ENCODE peak calls at places on chromosomes 11 and 22, in ten cellular contexts. M is breast epithelium, K is fibroblast of mammary gland, H is pancreas, G is OCI-LY7, Z is kidney epithelial cell, X is tibial artery, J is bronchial epithelial cell, N is skeletal muscle cell, R is mucosa of descending colon. B is an unnamed sample.

GRCh38 chr11:82775736-82776346 is 42.2 kb upstream of the FAM181B start:
- DNase-seq in M (no peak), K (peak), H (no peak), G (peak), Z (no peak), X (peak), J (peak), N (no peak), R (peak), B (peak)

GRCh38 chr11:106422585-106422984 is 345.1 kb downstream of the AASDHPPT start:
- DNase-seq in M (no peak), K (no peak), H (no peak), G (no peak), Z (no peak), X (no peak), J (no peak), N (no peak), R (no peak), B (no peak)

GRCh38 chr11:15897211-15897960 is 459.0 kb downstream of the SOX6 start:
- DNase-seq in M (no peak), K (peak), H (no peak), G (no peak), Z (peak), X (no peak), J (peak), N (peak), R (no peak), B (no peak)

GRCh38 chr11:71465054-71465453 is 12.1 kb downstream of the NADSYN1 start:
- DNase-seq in M (no peak), K (no peak), H (peak), G (no peak), Z (no peak), X (no peak), J (no peak), N (no peak), R (no peak), B (no peak)

GRCh38 chr11:46402957-46403902 is 11.7 kb upstream of the CHRM4 start:
- DNase-seq in M (no peak), K (no peak), H (no peak), G (no peak), Z (no peak), X (no peak), J (no peak), N (no peak), R (no peak), B (no peak)

GRCh38 chr22:27206001-27206746 is 548.8 kb downstream of the MIAT start:
- DNase-seq in M (no peak), K (no peak), H (no peak), G (no peak), Z (no peak), X (no peak), J (peak), N (no peak), R (no peak), B (no peak)

GRCh38 chr11:7515544-7515943 is 1.7 kb downstream of the PPFIBP2 start:
- DNase-seq in M (no peak), K (no peak), H (no peak), G (no peak), Z (no peak), X (no peak), J (no peak), N (no peak), R (no peak), B (no peak)

GRCh38 chr11:96197221-96197620 is 145.8 kb downstream of the MAML2 start:
- DNase-seq in M (no peak), K (no peak), H (no peak), G (no peak), Z (no peak), X (no peak), J (no peak), N (no peak), R (no peak), B (no peak)

GRCh38 chr11:26583550-26583949 is 11.5 kb upstream of the MUC15 start:
- DNase-seq in M (peak), K (peak), H (no peak), G (no peak), Z (no peak), X (no peak), J (peak), N (peak), R (no peak), B (no peak)

GRCh38 chr11:62124186-62125113 is 639 bp downstream of the INCENP start:
- DNase-seq in M (peak), K (peak), H (peak), G (peak), Z (no peak), X (no peak), J (peak), N (no peak), R (peak), B (peak)

GRCh38 chr11:19259487-19260345 is 19.0 kb upstream of the E2F8 start:
- DNase-seq in M (peak), K (peak), H (peak), G (peak), Z (no peak), X (peak), J (peak), N (peak), R (peak), B (peak)

GRCh38 chr11:100682247-100682969 is 4.7 kb upstream of the ARHGAP42 start:
- DNase-seq in M (no peak), K (peak), H (no peak), G (peak), Z (no peak), X (no peak), J (peak), N (peak), R (no peak), B (peak)

GRCh38 chr11:132187391-132187790 is 817.0 kb downstream of the NTM start:
- DNase-seq in M (no peak), K (no peak), H (no peak), G (no peak), Z (no peak), X (no peak), J (no peak), N (no peak), R (no peak), B (no peak)

GRCh38 chr11:13140873-13141655 is 131.9 kb downstream of the RASSF10 start:
- DNase-seq in M (peak), K (no peak), H (no peak), G (no peak), Z (peak), X (no peak), J (peak), N (no peak), R (peak), B (peak)

GRCh38 chr11:66912963-66913362 is 45.2 kb downstream of the PC start:
- DNase-seq in M (no peak), K (no peak), H (no peak), G (no peak), Z (no peak), X (no peak), J (no peak), N (no peak), R (no peak), B (no peak)

GRCh38 chr11:71333473-71333872 is 81.1 kb upstream of the SHANK2 start:
- DNase-seq in M (no peak), K (no peak), H (no peak), G (peak), Z (no peak), X (peak), J (no peak), N (no peak), R (no peak), B (no peak)

GRCh38 chr11:37643968-37644367 is 1045.9 kb upstream of the RAG2 start:
- DNase-seq in M (no peak), K (no peak), H (no peak), G (no peak), Z (no peak), X (no peak), J (no peak), N (no peak), R (no peak), B (no peak)

GRCh38 chr11:20131744-20132666 is 28.3 kb downstream of the DBX1 start:
- DNase-seq in M (peak), K (peak), H (peak), G (peak), Z (no peak), X (peak), J (peak), N (no peak), R (peak), B (peak)

GRCh38 chr11:45921561-45922424 is 663 bp upstream of the LARGE2 start:
- DNase-seq in M (peak), K (no peak), H (peak), G (peak), Z (no peak), X (no peak), J (no peak), N (no peak), R (peak), B (no peak)

GRCh38 chr11:104925850-104926249 is 27.6 kb upstream of the CASP12 start:
- DNase-seq in M (no peak), K (no peak), H (no peak), G (no peak), Z (no peak), X (no peak), J (no peak), N (no peak), R (no peak), B (no peak)

GRCh38 chr11:408154-409007 is 6.4 kb downstream of the SIGIRR start:
- DNase-seq in M (no peak), K (no peak), H (peak), G (no peak), Z (no peak), X (no peak), J (no peak), N (no peak), R (peak), B (no peak)

GRCh38 chr11:84963240-84963639 is 663.9 kb downstream of the DLG2 start:
- DNase-seq in M (no peak), K (no peak), H (no peak), G (no peak), Z (no peak), X (no peak), J (no peak), N (peak), R (no peak), B (no peak)

GRCh38 chr11:290621-291231 is 1.8 kb downstream of the PGGHG start:
- DNase-seq in M (no peak), K (no peak), H (peak), G (no peak), Z (no peak), X (no peak), J (no peak), N (no peak), R (peak), B (no peak)

GRCh38 chr11:84291996-84292395 is 1005.8 kb upstream of the CCDC90B start:
- DNase-seq in M (no peak), K (peak), H (no peak), G (no peak), Z (no peak), X (no peak), J (no peak), N (peak), R (no peak), B (no peak)

GRCh38 chr11:47881145-47881544 is 33.0 kb upstream of the NUP160 start:
- DNase-seq in M (no peak), K (no peak), H (no peak), G (no peak), Z (no peak), X (peak), J (no peak), N (no peak), R (no peak), B (no peak)

GRCh38 chr11:2202071-2202899 is 30.7 kb upstream of the TH start:
- DNase-seq in M (peak), K (no peak), H (peak), G (peak), Z (no peak), X (no peak), J (peak), N (no peak), R (peak), B (no peak)

GRCh38 chr22:22023581-22024137 is 41.1 kb upstream of the TOP3B start:
- DNase-seq in M (no peak), K (no peak), H (no peak), G (no peak), Z (no peak), X (no peak), J (no peak), N (no peak), R (no peak), B (no peak)

GRCh38 chr11:1020211-1020905 is 16.2 kb downstream of the MUC6 start:
- DNase-seq in M (no peak), K (no peak), H (peak), G (no peak), Z (no peak), X (no peak), J (no peak), N (no peak), R (no peak), B (no peak)

GRCh38 chr22:30665786-30666185 is 1.9 kb downstream of the DUSP18 start:
- DNase-seq in M (no peak), K (no peak), H (no peak), G (no peak), Z (no peak), X (no peak), J (peak), N (no peak), R (peak), B (no peak)

GRCh38 chr22:22201185-22201924 is 43.2 kb upstream of the VPREB1 start:
- DNase-seq in M (no peak), K (peak), H (no peak), G (peak), Z (no peak), X (no peak), J (no peak), N (peak), R (peak), B (peak)

GRCh38 chr11:69135420-69136363 is 20.0 kb upstream of the SMIM38 start:
- DNase-seq in M (no peak), K (no peak), H (no peak), G (no peak), Z (no peak), X (no peak), J (no peak), N (no peak), R (peak), B (no peak)

GRCh38 chr11:110087820-110088534 is 5.2 kb upstream of the ZC3H12C start:
- DNase-seq in M (no peak), K (peak), H (no peak), G (no peak), Z (peak), X (no peak), J (no peak), N (peak), R (no peak), B (no peak)

DNA sequence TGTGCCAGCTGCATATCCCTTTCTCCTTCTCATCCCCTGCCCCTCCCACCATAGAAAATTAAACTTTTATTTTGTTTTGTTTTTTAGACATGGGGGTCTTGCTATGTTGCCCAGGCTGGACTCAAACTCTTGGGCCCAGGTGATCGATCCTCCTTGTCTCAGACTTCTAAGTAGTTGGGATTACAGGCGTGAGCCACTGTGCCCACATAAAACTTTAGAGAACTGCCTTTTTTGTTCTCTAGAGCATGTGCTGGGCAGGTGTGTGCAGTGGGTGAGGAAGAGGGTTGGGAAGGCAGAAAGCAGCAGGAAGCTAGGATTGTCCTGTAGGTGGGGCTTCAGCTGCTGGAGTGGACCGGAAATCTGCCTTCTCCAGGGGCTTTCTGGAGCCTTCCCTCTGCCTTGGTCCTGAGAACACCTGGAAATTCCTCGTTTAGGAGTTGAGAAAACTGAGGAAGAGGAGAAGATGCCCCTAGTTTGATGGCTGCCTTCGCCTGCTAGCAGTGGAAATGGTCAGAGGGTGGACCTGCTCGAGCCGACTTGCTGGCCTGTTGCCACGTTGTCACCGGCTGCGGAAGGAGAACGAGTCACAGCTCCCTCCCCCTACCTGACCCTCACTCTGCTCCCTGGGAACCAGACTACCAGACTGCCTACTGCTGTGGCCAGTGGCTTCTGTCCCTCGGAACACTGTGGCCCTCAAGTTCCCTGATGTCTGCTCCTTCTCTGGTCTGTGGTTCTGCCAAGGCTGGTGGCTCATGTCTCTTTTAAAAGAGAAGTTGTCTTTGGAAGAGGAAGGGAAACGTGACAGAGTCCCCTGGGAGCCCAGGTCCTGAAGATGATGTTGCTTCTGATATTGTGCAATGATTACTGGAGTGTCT is 4.0 kb downstream of the ST14 start:
- DNase-seq in M (no peak), K (no peak), H (peak), G (peak), Z (no peak), X (peak), J (peak), N (no peak), R (peak), B (no peak)
- H3K4me3 ChIP-seq in M (peak), K (no peak), H (no peak), G (peak), Z (no peak), X (no peak), J (no peak), N (no peak), R (no peak), B (no peak)

GRCh38 chr11:119778391-119779194 is 49.6 kb upstream of the NECTIN1 start:
- DNase-seq in M (no peak), K (no peak), H (peak), G (no peak), Z (no peak), X (no peak), J (no peak), N (no peak), R (no peak), B (no peak)

GRCh38 chr11:119782673-119783072 is 53.7 kb upstream of the NECTIN1 start:
- DNase-seq in M (no peak), K (peak), H (peak), G (no peak), Z (no peak), X (no peak), J (no peak), N (no peak), R (no peak), B (peak)

GRCh38 chr11:119779195-119780071 is 50.4 kb upstream of the NECTIN1 start:
- DNase-seq in M (no peak), K (no peak), H (peak), G (no peak), Z (no peak), X (no peak), J (no peak), N (no peak), R (no peak), B (no peak)

GRCh38 chr11:119782021-119782420 is 53.0 kb upstream of the NECTIN1 start:
- DNase-seq in M (no peak), K (no peak), H (peak), G (no peak), Z (no peak), X (no peak), J (no peak), N (no peak), R (no peak), B (no peak)

DNA sequence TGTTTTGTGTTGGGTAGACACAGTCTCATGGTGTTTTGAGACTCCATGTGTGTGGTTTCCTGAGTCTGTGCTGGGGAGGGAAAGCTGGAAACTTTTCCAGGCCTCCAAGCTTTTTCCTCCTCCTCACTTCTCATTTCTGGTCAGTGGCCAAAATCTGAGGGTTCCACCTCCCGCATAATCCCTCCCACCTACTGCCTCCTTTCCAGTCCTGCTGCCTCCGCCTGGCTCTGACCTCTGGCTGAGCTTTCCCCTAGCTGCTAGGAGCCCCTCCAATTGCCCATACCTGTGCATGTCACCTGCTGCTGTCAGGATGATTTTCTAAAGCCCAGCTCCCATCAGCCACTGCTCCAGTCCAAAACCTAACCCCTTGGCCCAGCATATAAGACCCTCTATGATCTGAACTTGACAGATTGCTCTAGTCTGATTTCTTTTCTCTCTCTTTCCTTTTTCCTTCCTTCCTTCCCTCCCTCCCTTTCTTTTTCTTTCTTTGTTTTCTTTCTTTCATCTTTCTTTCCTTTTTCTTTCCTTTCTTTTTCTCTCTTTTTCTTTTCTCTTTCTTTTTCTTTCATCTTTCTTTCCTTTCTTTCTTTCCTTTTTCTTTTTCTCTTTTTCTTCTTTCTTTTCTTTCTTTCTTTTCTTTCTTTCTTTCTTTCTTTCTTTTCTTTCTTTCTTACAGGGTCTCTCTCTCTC is 51.4 kb upstream of the NECTIN1 start:
- DNase-seq in M (peak), K (no peak), H (peak), G (no peak), Z (no peak), X (no peak), J (no peak), N (no peak), R (no peak), B (no peak)
- H3K4me3 ChIP-seq in M (no peak), K (no peak), H (no peak), G (no peak), Z (no peak), X (no peak), J (no peak), N (no peak), R (no peak), B (no peak)

DNA sequence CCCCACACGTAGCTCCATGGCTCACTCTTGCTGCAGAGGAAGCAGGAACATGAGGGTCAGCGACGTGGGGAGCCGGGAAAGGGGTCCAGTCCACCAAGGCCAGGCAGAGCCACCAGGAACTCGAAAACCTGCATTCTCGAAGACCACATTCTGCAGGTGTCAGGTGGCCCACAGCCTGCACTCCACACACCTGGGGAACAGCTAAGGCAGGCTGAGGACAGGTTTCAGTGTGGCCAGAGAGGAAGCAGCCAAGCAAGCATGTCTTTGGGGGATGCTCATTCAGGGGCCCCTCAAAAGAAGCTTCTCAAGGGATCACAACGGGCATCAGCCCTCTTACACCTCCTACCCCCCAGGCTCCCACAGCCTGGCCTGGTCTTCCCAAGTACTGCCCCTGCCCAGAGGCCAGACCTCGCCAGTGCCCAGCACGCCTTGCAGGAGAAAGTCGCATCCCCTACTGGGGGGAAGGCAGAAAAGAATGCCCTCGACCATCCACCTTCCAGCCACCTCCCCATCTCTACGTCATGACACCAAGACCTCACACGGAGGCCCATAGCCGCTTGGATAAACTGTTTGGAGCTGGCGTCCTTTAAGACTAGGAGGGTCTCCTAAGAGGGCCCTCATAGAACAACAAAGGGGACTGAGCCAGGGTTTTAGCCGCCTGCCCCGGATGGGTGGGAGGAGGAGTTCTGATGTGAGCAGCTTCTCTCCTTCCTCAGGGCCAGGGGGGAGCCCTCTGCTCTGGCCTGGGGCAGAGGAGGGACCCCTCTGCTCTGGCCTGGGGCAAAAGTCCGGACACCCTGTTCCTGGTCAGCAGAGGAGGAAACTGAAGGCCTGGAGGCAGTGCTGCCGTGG is 2.9 kb downstream of the CSNK1E start:
- DNase-seq in M (no peak), K (peak), H (no peak), G (peak), Z (no peak), X (no peak), J (no peak), N (no peak), R (no peak), B (peak)
- H3K4me3 ChIP-seq in M (peak), K (peak), H (no peak), G (peak), Z (peak), X (peak), J (peak), N (peak), R (no peak), B (peak)

DNA sequence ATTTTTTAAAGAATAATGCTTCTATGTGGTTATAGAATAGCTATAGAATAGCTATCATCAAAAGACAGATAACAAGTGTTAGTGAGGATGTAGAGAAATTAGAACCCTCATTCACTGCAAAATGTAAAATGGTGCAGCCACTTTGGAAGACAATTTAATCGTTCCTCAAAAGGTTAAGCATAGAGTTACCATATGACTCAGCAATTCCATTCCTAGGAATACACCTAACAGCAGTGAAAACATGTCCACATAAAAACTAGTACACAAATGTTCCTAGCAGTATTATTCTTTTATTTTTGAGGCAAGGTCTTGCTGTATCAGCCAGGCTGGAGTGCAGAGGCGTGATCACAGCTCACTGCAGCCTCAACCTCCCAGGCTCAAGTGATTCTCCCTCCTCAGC is 34.0 kb downstream of the RTL6 start:
- DNase-seq in M (no peak), K (no peak), H (no peak), G (no peak), Z (no peak), X (no peak), J (no peak), N (no peak), R (no peak), B (no peak)
- H3K4me3 ChIP-seq in M (no peak), K (no peak), H (no peak), G (no peak), Z (no peak), X (no peak), J (no peak), N (no peak), R (no peak), B (no peak)

B was measured in GM12865.